ENCODE peak calls at places on chromosomes 1 and 21, in six cellular contexts. One of them, this sample, is unnamed.

GRCh38 chr1:163912491-163912890 is 590.7 kb downstream of the NUF2 start:
- DNase-seq in GM12892: no peak
- DNase-seq in H1: no peak
- DNase-seq in HepG2: no peak
- DNase-seq in GM12878: no peak
- DNase-seq in K562: no peak
- DNase-seq in this sample: no peak

GRCh38 chr1:203324103-203325003 is 19.0 kb downstream of the BTG2 start:
- DNase-seq in GM12892: no peak
- DNase-seq in GM12878: no peak
- DNase-seq in HepG2: no peak
- DNase-seq in K562: no peak
- DNase-seq in H1: no peak
- DNase-seq in this sample: no peak

GRCh38 chr21:25297117-25297516 is 310.2 kb downstream of the MRPL39 start:
- DNase-seq in GM12878: no peak
- DNase-seq in K562: no peak
- DNase-seq in H1: no peak
- DNase-seq in GM12892: no peak
- DNase-seq in HepG2: no peak
- DNase-seq in this sample: no peak

GRCh38 chr1:20099533-20099932 is 19.8 kb downstream of the PLA2G2D start:
- DNase-seq in GM12878: no peak
- DNase-seq in HepG2: no peak
- DNase-seq in H1: no peak
- DNase-seq in K562: no peak
- DNase-seq in GM12892: no peak
- DNase-seq in this sample: no peak

GRCh38 chr1:181508486-181509165 is 25.3 kb downstream of the CACNA1E start:
- DNase-seq in GM12878: peak
- DNase-seq in HepG2: no peak
- DNase-seq in H1: no peak
- DNase-seq in K562: no peak
- DNase-seq in GM12892: no peak
- DNase-seq in this sample: no peak

GRCh38 chr1:26014179-26014578 is 7.4 kb upstream of the EXTL1 start:
- DNase-seq in HepG2: no peak
- DNase-seq in H1: no peak
- DNase-seq in GM12878: no peak
- DNase-seq in K562: no peak
- DNase-seq in GM12892: no peak
- DNase-seq in this sample: no peak

GRCh38 chr1:196009362-196009761 is 598.9 kb downstream of the KCNT2 start:
- DNase-seq in H1: no peak
- DNase-seq in K562: no peak
- DNase-seq in GM12878: no peak
- DNase-seq in HepG2: no peak
- DNase-seq in GM12892: no peak
- DNase-seq in this sample: no peak

GRCh38 chr1:38217316-38217715 is 170.7 kb upstream of the POU3F1 start:
- DNase-seq in GM12892: no peak
- DNase-seq in HepG2: no peak
- DNase-seq in GM12878: no peak
- DNase-seq in H1: no peak
- DNase-seq in K562: no peak
- DNase-seq in this sample: no peak

GRCh38 chr1:66998972-66999371 is 55.0 kb downstream of the SLC35D1 start:
- DNase-seq in K562: no peak
- DNase-seq in H1: no peak
- DNase-seq in GM12878: no peak
- DNase-seq in GM12892: no peak
- DNase-seq in HepG2: no peak
- DNase-seq in this sample: no peak

GRCh38 chr1:5975133-5975880 is 16.9 kb downstream of the NPHP4 start:
- DNase-seq in HepG2: peak
- DNase-seq in GM12878: no peak
- DNase-seq in GM12892: no peak
- DNase-seq in H1: peak
- DNase-seq in K562: peak
- DNase-seq in this sample: no peak

GRCh38 chr1:202796670-202797069 is 11.6 kb downstream of the KDM5B start:
- DNase-seq in H1: peak
- DNase-seq in HepG2: no peak
- DNase-seq in K562: no peak
- DNase-seq in GM12892: no peak
- DNase-seq in GM12878: no peak
- DNase-seq in this sample: no peak

GRCh38 chr1:196655037-196655436 is 3.2 kb downstream of the CFH start:
- DNase-seq in GM12878: no peak
- DNase-seq in K562: no peak
- DNase-seq in H1: no peak
- DNase-seq in HepG2: no peak
- DNase-seq in GM12892: no peak
- DNase-seq in this sample: no peak

GRCh38 chr21:33380483-33380998 is 22.7 kb upstream of the IFNGR2 start:
- DNase-seq in HepG2: peak
- DNase-seq in GM12892: peak
- DNase-seq in GM12878: peak
- DNase-seq in H1: no peak
- DNase-seq in K562: peak
- DNase-seq in this sample: no peak

GRCh38 chr1:162139398-162139685 is 69.9 kb downstream of the NOS1AP start:
- DNase-seq in HepG2: peak
- DNase-seq in GM12878: no peak
- DNase-seq in K562: no peak
- DNase-seq in GM12892: no peak
- DNase-seq in H1: no peak
- DNase-seq in this sample: no peak

GRCh38 chr1:178541829-178542553 is 29.1 kb downstream of the TEX35 start:
- DNase-seq in GM12878: no peak
- DNase-seq in HepG2: peak
- DNase-seq in H1: peak
- DNase-seq in GM12892: peak
- DNase-seq in K562: peak
- DNase-seq in this sample: peak

GRCh38 chr1:248611883-248612282 is 14.4 kb upstream of the OR2T10 start:
- DNase-seq in GM12892: no peak
- DNase-seq in K562: no peak
- DNase-seq in GM12878: no peak
- DNase-seq in HepG2: no peak
- DNase-seq in H1: no peak
- DNase-seq in this sample: no peak

GRCh38 chr1:192974701-192975100 is 84.5 kb downstream of the UCHL5 start:
- DNase-seq in GM12878: no peak
- DNase-seq in HepG2: no peak
- DNase-seq in K562: no peak
- DNase-seq in GM12892: no peak
- DNase-seq in H1: no peak
- DNase-seq in this sample: no peak

GRCh38 chr1:228152097-228152917 is 2.6 kb downstream of the GJC2 start:
- DNase-seq in HepG2: no peak
- DNase-seq in GM12892: no peak
- DNase-seq in H1: no peak
- DNase-seq in K562: no peak
- DNase-seq in GM12878: no peak
- DNase-seq in this sample: peak

GRCh38 chr1:17569200-17570139 is 30.0 kb downstream of the ARHGEF10L start:
- DNase-seq in K562: peak
- DNase-seq in H1: no peak
- DNase-seq in GM12878: no peak
- DNase-seq in HepG2: peak
- DNase-seq in GM12892: no peak
- DNase-seq in this sample: no peak

GRCh38 chr1:195328681-195329080 is 1279.6 kb downstream of the KCNT2 start:
- DNase-seq in H1: no peak
- DNase-seq in GM12878: no peak
- DNase-seq in K562: no peak
- DNase-seq in GM12892: no peak
- DNase-seq in HepG2: no peak
- DNase-seq in this sample: no peak

GRCh38 chr1:68213843-68214242 is 18.5 kb downstream of the WLS start:
- DNase-seq in GM12878: no peak
- DNase-seq in H1: no peak
- DNase-seq in HepG2: peak
- DNase-seq in GM12892: no peak
- DNase-seq in K562: no peak
- DNase-seq in this sample: no peak

GRCh38 chr1:226908913-226909312 is 31.2 kb upstream of the COQ8A start:
- DNase-seq in HepG2: no peak
- DNase-seq in K562: no peak
- DNase-seq in H1: no peak
- DNase-seq in GM12878: no peak
- DNase-seq in GM12892: no peak
- DNase-seq in this sample: no peak

GRCh38 chr1:102107441-102107840 is 110.7 kb upstream of the OLFM3 start:
- DNase-seq in H1: no peak
- DNase-seq in HepG2: no peak
- DNase-seq in GM12892: no peak
- DNase-seq in GM12878: no peak
- DNase-seq in K562: no peak
- DNase-seq in this sample: no peak

GRCh38 chr1:68975534-68975933 is 478.7 kb upstream of the DEPDC1 start:
- DNase-seq in GM12892: no peak
- DNase-seq in HepG2: no peak
- DNase-seq in K562: no peak
- DNase-seq in GM12878: no peak
- DNase-seq in H1: no peak
- DNase-seq in this sample: no peak

GRCh38 chr1:206797534-206798383 is 25.5 kb upstream of the IL10 start:
- DNase-seq in K562: peak
- DNase-seq in GM12878: no peak
- DNase-seq in HepG2: no peak
- DNase-seq in H1: peak
- DNase-seq in GM12892: no peak
- DNase-seq in this sample: no peak

GRCh38 chr1:205810448-205811157 is 2.4 kb downstream of the SLC41A1 start:
- DNase-seq in H1: no peak
- DNase-seq in GM12892: no peak
- DNase-seq in K562: peak
- DNase-seq in HepG2: no peak
- DNase-seq in GM12878: no peak
- DNase-seq in this sample: no peak

GRCh38 chr1:81237531-81238528 is 562.9 kb upstream of the ADGRL2 start:
- DNase-seq in HepG2: no peak
- DNase-seq in K562: no peak
- DNase-seq in GM12878: no peak
- DNase-seq in H1: no peak
- DNase-seq in GM12892: no peak
- DNase-seq in this sample: no peak

GRCh38 chr1:157969693-157970485 is 23.6 kb upstream of the KIRREL1 start:
- DNase-seq in K562: peak
- DNase-seq in GM12878: no peak
- DNase-seq in HepG2: peak
- DNase-seq in H1: peak
- DNase-seq in GM12892: no peak
- DNase-seq in this sample: no peak

GRCh38 chr1:63693956-63694607 is 79.7 kb upstream of the ROR1 start:
- DNase-seq in GM12878: no peak
- DNase-seq in HepG2: no peak
- DNase-seq in K562: no peak
- DNase-seq in H1: no peak
- DNase-seq in GM12892: no peak
- DNase-seq in this sample: peak

GRCh38 chr1:232709339-232709738 is 79.4 kb upstream of the SIPA1L2 start:
- DNase-seq in GM12892: no peak
- DNase-seq in GM12878: no peak
- DNase-seq in HepG2: no peak
- DNase-seq in K562: no peak
- DNase-seq in H1: no peak
- DNase-seq in this sample: no peak

GRCh38 chr1:6208723-6209660 is 3.1 kb downstream of the RNF207 start:
- DNase-seq in HepG2: no peak
- DNase-seq in GM12878: no peak
- DNase-seq in H1: peak
- DNase-seq in K562: peak
- DNase-seq in GM12892: peak
- DNase-seq in this sample: peak

GRCh38 chr1:3240524-3241235 is 171.7 kb downstream of the PRDM16 start:
- DNase-seq in K562: peak
- DNase-seq in GM12892: no peak
- DNase-seq in GM12878: no peak
- DNase-seq in HepG2: no peak
- DNase-seq in H1: peak
- DNase-seq in this sample: no peak
- TF ChIP-seq TAF1 in K562: no peak
- TF ChIP-seq TAF1 in GM12892: no peak
- TF ChIP-seq TAF1 in GM12878: no peak
- TF ChIP-seq TAF1 in HepG2: no peak
- TF ChIP-seq TAF1 in H1: no peak
- TF ChIP-seq TAF1 in this sample: no peak

GRCh38 chr1:156338180-156338973 is at the start of the genes CCT3 and TSACC:
- DNase-seq in HepG2: peak
- DNase-seq in GM12878: peak
- DNase-seq in K562: peak
- DNase-seq in GM12892: peak
- DNase-seq in H1: peak
- DNase-seq in this sample: peak
- TF ChIP-seq POLR2A in HepG2: peak
- TF ChIP-seq POLR2A in GM12878: peak
- TF ChIP-seq POLR2A in K562: peak
- TF ChIP-seq POLR2A in GM12892: peak
- TF ChIP-seq POLR2A in H1: peak
- TF ChIP-seq POLR2A in this sample: peak

GRCh38 chr21:46004168-46004861 is 22.7 kb downstream of the COL6A1 start:
- DNase-seq in K562: no peak
- DNase-seq in GM12892: no peak
- DNase-seq in HepG2: no peak
- DNase-seq in GM12878: no peak
- DNase-seq in H1: peak
- DNase-seq in this sample: no peak
- TF ChIP-seq TAF1 in K562: no peak
- TF ChIP-seq TAF1 in GM12892: no peak
- TF ChIP-seq TAF1 in HepG2: no peak
- TF ChIP-seq TAF1 in GM12878: no peak
- TF ChIP-seq TAF1 in H1: no peak
- TF ChIP-seq TAF1 in this sample: no peak

DNA sequence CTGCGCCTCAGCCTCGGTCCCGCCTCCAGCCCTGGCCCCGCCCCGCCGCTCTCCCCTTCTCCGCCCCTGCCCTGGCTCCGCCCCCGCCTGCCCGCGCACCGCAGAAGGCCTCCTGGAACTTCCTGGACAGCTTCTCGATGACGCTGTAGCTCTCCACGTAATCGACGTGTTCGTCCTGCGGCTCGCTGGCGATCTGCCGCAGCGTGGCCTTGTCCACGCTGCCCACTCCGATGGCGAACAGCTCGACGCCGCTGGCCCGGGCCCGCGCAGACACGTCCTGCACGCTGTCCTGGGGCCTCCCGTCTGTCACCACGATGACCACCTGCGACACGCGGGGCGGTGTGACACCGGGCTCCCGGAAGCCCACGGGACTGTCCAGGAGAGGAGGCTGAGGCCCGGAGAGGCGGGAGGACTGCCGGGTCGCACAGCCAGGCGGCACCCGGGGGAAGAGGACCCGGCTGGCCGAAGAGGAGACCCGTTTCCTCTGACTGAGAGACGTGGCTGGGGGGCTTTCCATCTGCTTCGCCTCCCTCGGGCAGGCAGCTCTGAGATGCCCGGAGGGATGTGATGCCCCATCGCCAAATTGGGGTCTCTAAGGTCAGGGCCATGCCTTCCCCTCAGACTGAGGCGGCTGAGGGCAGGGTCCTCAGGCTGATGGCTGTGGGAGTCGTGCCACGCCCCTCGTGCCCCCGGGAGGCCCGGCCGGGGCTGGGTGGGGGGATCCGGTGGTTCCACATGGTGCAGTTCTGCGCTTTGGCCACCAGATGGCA is 4.6 kb downstream of the MATN1 start:
- DNase-seq in HepG2: peak
- DNase-seq in H1: peak
- DNase-seq in K562: peak
- DNase-seq in GM12892: peak
- DNase-seq in GM12878: peak
- DNase-seq in this sample: peak
- TF ChIP-seq POLR2A in HepG2: peak
- TF ChIP-seq POLR2A in H1: no peak
- TF ChIP-seq POLR2A in K562: peak
- TF ChIP-seq POLR2A in GM12892: peak
- TF ChIP-seq POLR2A in GM12878: peak
- TF ChIP-seq POLR2A in this sample: peak